ENCODE peak calls at places on chromosomes 4 and X, in four cellular contexts. Z, R, P and B are unnamed samples.

GRCh38 chr4:162497564-162498167 is 333.9 kb upstream of the FSTL5 start:
- DNase-seq in Z (peak; percentile 27), R (peak; percentile 25), P (no peak), B (peak; percentile 10)

GRCh38 chr4:99885063-99885664 is 9.1 kb downstream of the LAMTOR3 start:
- DNase-seq in Z (peak; percentile 67), R (peak; percentile 16), P (no peak), B (peak; percentile 30)

GRCh38 chr4:83093060-83093640 is 21.4 kb downstream of the PLAC8 start:
- DNase-seq in Z (no peak), R (no peak), P (no peak), B (no peak)

GRCh38 chr4:96766359-96766758 is 926.5 kb downstream of the PDHA2 start:
- DNase-seq in Z (no peak), R (no peak), P (no peak), B (no peak)

GRCh38 chr4:176805155-176805554 is 12.4 kb upstream of the VEGFC start:
- DNase-seq in Z (no peak), R (peak; percentile 36), P (no peak), B (no peak)

GRCh38 chr4:98706935-98707334 is 48.5 kb upstream of the TSPAN5 start:
- DNase-seq in Z (no peak), R (no peak), P (no peak), B (no peak)

GRCh38 chr4:128859887-128860774 is 50.6 kb downstream of the JADE1 start:
- DNase-seq in Z (no peak), R (peak; percentile 85), P (no peak), B (no peak)

GRCh38 chr4:7698586-7698985 is 241.1 kb downstream of the AFAP1 start:
- DNase-seq in Z (no peak), R (peak; percentile 35), P (no peak), B (no peak)

GRCh38 chrX:97563531-97564133 is 679.9 kb downstream of the RPA4 start:
- DNase-seq in Z (peak; percentile 92), R (peak; percentile 56), P (peak; percentile 66), B (peak; percentile 74)

GRCh38 chrX:70476934-70477733 is 32.5 kb downstream of the DLG3 start:
- DNase-seq in Z (no peak), R (peak; percentile 71), P (no peak), B (no peak)

GRCh38 chr4:36388710-36389109 is 107.3 kb downstream of the DTHD1 start:
- DNase-seq in Z (no peak), R (no peak), P (no peak), B (no peak)

GRCh38 chrX:100931925-100932285 is 3.2 kb upstream of the XKRX start:
- DNase-seq in Z (no peak), R (no peak), P (no peak), B (no peak)

GRCh38 chr4:132297346-132297745 is 851.7 kb upstream of the PCDH10 start:
- DNase-seq in Z (no peak), R (peak; percentile 3), P (no peak), B (no peak)

GRCh38 chr4:167715176-167715575 is 377.2 kb upstream of the ANXA10 start:
- DNase-seq in Z (no peak), R (peak; percentile 50), P (no peak), B (no peak)

GRCh38 chrX:68183612-68184214 is 249.6 kb downstream of the OPHN1 start:
- DNase-seq in Z (peak; percentile 52), R (no peak), P (no peak), B (peak; percentile 3)

GRCh38 chr4:122652379-122652778 is 31.5 kb upstream of the IL21 start:
- DNase-seq in Z (peak; percentile 67), R (peak; percentile 35), P (no peak), B (peak; percentile 42)
- TF ChIP-seq CTCF in Z (peak; percentile 51), R (peak; percentile 60), P (peak; percentile 59), B (peak; percentile 53)

GRCh38 chr4:2688697-2689096 is 67.4 kb downstream of the TNIP2 start:
- DNase-seq in Z (no peak), R (no peak), P (no peak), B (no peak)

GRCh38 chr4:2684486-2684885 is 71.7 kb downstream of the TNIP2 start:
- DNase-seq in Z (no peak), R (no peak), P (no peak), B (no peak)

GRCh38 chr4:2688281-2688680 is 67.9 kb downstream of the TNIP2 start:
- DNase-seq in Z (no peak), R (no peak), P (no peak), B (no peak)

GRCh38 chr4:2686379-2687265 is 69.5 kb downstream of the TNIP2 start:
- DNase-seq in Z (no peak), R (no peak), P (no peak), B (no peak)

DNA sequence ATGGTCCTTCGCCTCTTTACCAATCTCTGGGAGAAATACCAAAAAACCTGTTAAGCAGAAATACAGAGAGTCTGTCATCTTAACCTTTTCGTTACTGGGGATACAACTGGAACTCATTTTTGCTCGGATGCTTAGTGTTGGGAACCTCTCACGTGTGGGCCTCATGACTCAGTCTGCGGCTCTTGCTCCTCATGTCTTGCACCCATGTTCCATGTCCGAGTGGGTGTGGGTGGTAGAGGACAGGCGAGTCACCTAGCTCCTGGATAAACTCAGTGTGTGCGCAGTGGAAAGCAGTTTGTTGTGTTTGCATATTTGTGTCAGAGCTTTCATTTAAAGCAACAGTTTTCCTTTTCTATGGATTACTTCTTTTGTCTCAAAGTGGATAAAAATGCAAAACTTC is 70.6 kb downstream of the TNIP2 start:
- DNase-seq in Z (no peak), R (peak; percentile 18), P (no peak), B (no peak)
- H3K36me3 ChIP-seq in Z (no peaks in the 10 kb centered on the region), R (peaks cover 10% of the 10 kb centered on the region), P (peaks cover 34% of the 10 kb centered on the region), B (peaks cover 90% of the 10 kb centered on the region)

DNA sequence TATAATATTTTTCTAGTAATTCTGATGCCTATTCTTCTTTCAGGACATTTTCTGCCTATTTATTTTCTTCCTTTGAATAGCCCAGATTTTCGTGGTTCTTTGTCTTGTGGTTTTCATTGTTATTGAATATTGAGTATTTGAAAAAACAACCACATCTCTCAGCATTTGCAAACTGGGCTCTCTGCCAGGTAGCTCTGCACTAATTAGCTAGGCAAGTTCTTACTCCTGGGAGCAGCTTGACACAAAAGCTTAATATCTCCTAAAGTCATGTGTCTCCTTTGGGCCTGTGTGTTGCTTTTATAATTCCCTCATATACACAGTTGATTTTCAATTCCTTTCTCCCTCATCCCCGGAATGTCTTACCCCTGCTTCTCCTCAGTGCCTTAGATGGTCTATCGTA is 413.5 kb upstream of the GRIA3 start:
- DNase-seq in Z (peak; percentile 39), R (peak; percentile 55), P (no peak), B (no peak)
- H2AFZ ChIP-seq in Z (peak overlapping the region; percentile 4), R (no peak overlapping the region), P (no peak overlapping the region), B (no peak overlapping the region)

GRCh38 chr4:12022409-12022808 is 593.7 kb upstream of the HS3ST1 start:
- DNase-seq in Z (no peak), R (no peak), P (no peak), B (no peak)
- TF ChIP-seq CTCF in Z (no peak), R (no peak), P (no peak), B (no peak)

GRCh38 chr4:122285285-122285684 is 93.5 kb upstream of the ADAD1 start:
- DNase-seq in Z (no peak), R (peak; percentile 9), P (no peak), B (no peak)

GRCh38 chr4:122278976-122279375 is 99.8 kb upstream of the ADAD1 start:
- DNase-seq in Z (no peak), R (no peak), P (no peak), B (no peak)

DNA sequence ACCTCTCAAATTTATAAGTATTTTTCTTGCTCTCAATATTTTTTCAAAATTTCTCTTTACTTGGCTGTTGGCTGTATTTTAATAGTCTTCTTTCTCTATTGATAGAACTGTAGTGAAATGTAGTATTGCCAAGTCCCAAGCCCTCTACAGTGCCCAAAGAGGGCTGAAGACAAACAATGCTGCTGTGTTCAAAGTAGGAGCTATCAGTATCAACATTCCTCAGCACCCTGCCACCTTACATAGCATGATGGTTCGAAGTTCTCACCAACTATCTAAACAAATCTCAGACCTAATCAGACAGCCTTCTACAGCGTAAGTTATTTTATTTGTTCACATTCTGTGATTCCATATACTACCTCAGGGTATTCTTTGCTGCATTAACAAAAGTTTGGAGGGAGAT is 99.1 kb upstream of the ADAD1 start:
- DNase-seq in Z (no peak), R (no peak), P (no peak), B (no peak)
- H3K36me3 ChIP-seq in Z (no peaks in the 10 kb centered on the region), R (peaks cover 5% of the 10 kb centered on the region), P (peaks cover 6% of the 10 kb centered on the region), B (peaks cover 24% of the 10 kb centered on the region)

DNA sequence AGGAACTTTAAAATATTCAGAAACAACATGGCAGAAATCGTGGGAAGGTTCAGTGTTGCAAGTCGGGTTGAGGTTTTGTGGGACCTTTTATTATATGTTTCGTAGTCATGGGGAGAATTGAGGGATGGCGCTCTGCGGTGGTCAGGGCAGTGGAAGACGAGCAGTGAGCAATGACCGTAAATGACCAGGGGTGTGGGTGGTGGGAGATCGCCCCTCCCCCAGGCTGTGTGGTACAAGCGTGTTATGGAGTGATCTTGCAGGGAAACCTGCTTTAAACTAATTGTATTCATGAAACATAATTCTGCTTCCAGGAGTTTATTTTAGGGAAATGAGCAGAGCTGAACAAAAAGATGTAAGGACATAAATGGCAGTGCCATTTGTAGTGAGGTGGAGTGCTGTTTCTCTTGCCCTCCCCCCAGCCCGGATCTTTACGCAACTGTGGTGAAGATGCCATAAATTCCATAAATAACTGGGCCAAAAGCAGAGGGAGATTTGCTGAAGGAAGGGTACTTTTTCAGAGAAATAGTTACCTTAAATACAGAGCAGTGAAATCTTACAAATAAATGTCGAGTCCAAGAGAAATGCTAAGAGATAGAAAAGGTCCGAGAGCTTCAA is 20.2 kb downstream of the GYG2 start:
- DNase-seq in Z (no peak), R (peak; percentile 73), P (no peak), B (no peak)
- H2AFZ ChIP-seq in Z (no peak overlapping the region), R (peak overlapping the region; percentile 1), P (no peak overlapping the region), B (no peak overlapping the region)

DNA sequence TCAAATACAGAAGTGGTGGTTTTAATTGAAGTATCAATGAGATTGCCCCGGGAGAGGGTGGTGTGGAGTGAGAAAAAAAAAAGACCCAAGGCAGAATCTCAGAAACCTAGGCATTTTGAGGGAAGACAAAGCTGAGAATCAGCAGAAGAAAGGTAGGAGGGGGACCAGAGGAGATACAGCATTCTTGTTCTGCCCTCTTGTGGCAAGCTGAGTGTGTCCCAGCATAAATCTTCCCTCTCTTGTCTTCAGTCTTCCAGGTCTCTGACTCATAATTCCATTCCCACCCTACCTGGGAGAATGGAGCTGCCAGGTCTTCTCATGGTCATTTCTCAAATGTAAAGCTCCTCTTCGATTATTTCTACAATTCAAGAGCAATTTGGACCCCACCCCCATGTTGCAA is 32.7 kb upstream of the MAGED1 start:
- DNase-seq in Z (peak; percentile 8), R (peak; percentile 40), P (no peak), B (peak; percentile 16)
- TF ChIP-seq CTCF in Z (peak; percentile 44), R (peak; percentile 15), P (peak; percentile 38), B (peak; percentile 66)

GRCh38 chr4:48896845-48897244 is 9.7 kb downstream of the OCIAD2 start:
- DNase-seq in Z (no peak), R (no peak), P (no peak), B (no peak)

GRCh38 chr4:48891028-48891619 is 15.4 kb downstream of the OCIAD2 start:
- DNase-seq in Z (no peak), R (no peak), P (no peak), B (no peak)
- H3K36me3 ChIP-seq in Z (no peaks in the 10 kb centered on the region), R (peaks cover 34% of the 10 kb centered on the region), P (no peaks in the 10 kb centered on the region), B (peaks cover 51% of the 10 kb centered on the region)

DNA sequence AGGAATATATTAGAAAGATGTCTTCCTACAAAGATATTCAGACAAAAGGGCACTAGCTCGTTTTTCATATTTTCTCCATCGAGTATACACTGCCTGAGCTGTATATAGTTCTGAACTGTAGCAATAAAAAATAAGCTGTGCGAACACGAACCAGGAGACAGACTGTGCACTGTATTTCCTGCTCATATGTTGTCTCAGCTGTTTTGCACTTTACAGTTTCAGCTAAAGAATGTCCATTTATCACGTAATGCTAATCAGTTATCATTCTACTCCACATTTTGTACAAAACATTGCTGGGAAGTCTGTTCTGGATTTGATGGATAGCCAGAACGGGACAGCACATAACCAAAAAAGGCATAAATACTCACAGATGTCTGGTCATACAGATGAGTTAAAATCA is 315.6 kb upstream of the ADGRL3 start:
- DNase-seq in Z (no peak), R (peak; percentile 14), P (no peak), B (no peak)
- H2AFZ ChIP-seq in Z (no peak overlapping the region), R (no peak overlapping the region), P (no peak overlapping the region), B (no peak overlapping the region)